ENCODE peak calls at places on chromosomes 2 and 18, in eight cellular contexts. E is pancreas; H is CD4-positive, alpha-beta T cell; B is tibial nerve; U is uterus; A is PC-9; V is GM23338; T is heart right ventricle. I is an unnamed sample.
A peak's percentile ranks its signal among the peaks of the same experiment; 100 is the strongest.

GRCh38 chr2:239549711-239550265 is 149.0 kb upstream of the HDAC4 start:
- DNase-seq in A (no peak), U (no peak), V (no peak), T (no peak), H (no peak), E (no peak), B (no peak), I (no peak)

GRCh38 chr2:69716555-69717120 is 25.3 kb upstream of the ANXA4 start:
- DNase-seq in U (no peak), B (no peak), V (no peak), T (no peak), E (no peak), H (no peak), A (no peak), I (no peak)

GRCh38 chr2:172373076-172373475 is 54.3 kb upstream of the ITGA6 start:
- DNase-seq in B (no peak), T (no peak), A (no peak), E (no peak), H (no peak), U (no peak), V (no peak), I (no peak)

GRCh38 chr2:232439758-232440135 is 16.2 kb upstream of the ALPI start:
- DNase-seq in E (no peak), V (no peak), T (no peak), U (no peak), B (no peak), A (no peak), H (no peak), I (no peak)

GRCh38 chr2:26720322-26721166 is 28.0 kb downstream of the KCNK3 start:
- DNase-seq in U (peak; percentile 67), T (peak; percentile 93), B (peak; percentile 37), E (peak; percentile 95), A (peak; percentile 53), H (no peak), V (no peak), I (peak; percentile 62)

GRCh38 chr2:102664439-102665042 is 45.2 kb downstream of the SLC9A2 start:
- DNase-seq in E (no peak), T (no peak), A (peak; percentile 77), V (no peak), H (no peak), B (no peak), U (no peak), I (no peak)

GRCh38 chr2:56244911-56245530 is 61.2 kb downstream of the CCDC85A start:
- DNase-seq in E (no peak), A (no peak), V (no peak), B (no peak), T (no peak), H (no peak), U (no peak), I (no peak)

GRCh38 chr2:70280242-70280798 is 13.2 kb downstream of the SNRPG start:
- DNase-seq in T (no peak), H (no peak), U (no peak), E (no peak), A (no peak), B (no peak), V (no peak), I (no peak)

GRCh38 chr2:56015631-56016251 is 92.2 kb upstream of the EFEMP1 start:
- DNase-seq in T (no peak), V (peak; percentile 18), E (no peak), H (no peak), A (no peak), B (no peak), U (no peak), I (no peak)

GRCh38 chr2:200308421-200309295 is 2.2 kb downstream of the SPATS2L start:
- DNase-seq in T (no peak), E (no peak), V (peak; percentile 30), H (no peak), U (no peak), A (no peak), B (no peak), I (no peak)

GRCh38 chr2:237509905-237510304 is 22.9 kb downstream of the MLPH start:
- DNase-seq in V (no peak), T (no peak), B (no peak), A (no peak), H (no peak), E (no peak), U (no peak), I (no peak)

GRCh38 chr2:113132622-113133021 is 5.2 kb downstream of the IL1RN start:
- DNase-seq in T (no peak), A (no peak), B (no peak), V (no peak), H (no peak), E (no peak), U (no peak), I (no peak)

GRCh38 chr2:55585451-55586079 is 31.9 kb downstream of the PPP4R3B start:
- DNase-seq in E (no peak), H (no peak), T (no peak), V (no peak), A (no peak), U (no peak), B (no peak), I (no peak)

GRCh38 chr2:238706163-238706562 is 141.7 kb upstream of the TWIST2 start:
- DNase-seq in U (no peak), B (no peak), E (no peak), V (no peak), T (no peak), A (no peak), H (no peak), I (peak; percentile 20)

GRCh38 chr2:207710814-207711740 is at the start of gene CCNYL1:
- DNase-seq in E (peak; percentile 99), V (peak; percentile 99), H (peak; percentile 95), U (peak; percentile 98), T (peak; percentile 98), A (peak; percentile 97), B (peak; percentile 96), I (peak; percentile 98)
- TF ChIP-seq CTCF in E (peak; percentile 9), V (no peak), H (no peak), U (no peak), T (no peak), A (no peak), B (peak; percentile 80), I (no peak)

GRCh38 chr2:217944366-217944765 is 58.4 kb downstream of the TNS1 start:
- DNase-seq in A (no peak), B (no peak), H (no peak), V (no peak), T (no peak), E (no peak), U (no peak), I (no peak)

GRCh38 chr2:217946071-217946470 is 56.7 kb downstream of the TNS1 start:
- DNase-seq in V (no peak), H (no peak), A (no peak), B (no peak), T (no peak), E (peak; percentile 4), U (peak; percentile 17), I (no peak)

GRCh38 chr2:217945530-217945929 is 57.3 kb downstream of the TNS1 start:
- DNase-seq in H (no peak), A (no peak), V (no peak), T (no peak), E (no peak), U (peak; percentile 13), B (no peak), I (no peak)

GRCh38 chr2:217943379-217944321 is 59.1 kb downstream of the TNS1 start:
- DNase-seq in T (peak; percentile 91), E (peak; percentile 82), H (no peak), V (peak; percentile 88), A (peak; percentile 70), U (peak; percentile 85), B (peak; percentile 68), I (peak; percentile 87)

DNA sequence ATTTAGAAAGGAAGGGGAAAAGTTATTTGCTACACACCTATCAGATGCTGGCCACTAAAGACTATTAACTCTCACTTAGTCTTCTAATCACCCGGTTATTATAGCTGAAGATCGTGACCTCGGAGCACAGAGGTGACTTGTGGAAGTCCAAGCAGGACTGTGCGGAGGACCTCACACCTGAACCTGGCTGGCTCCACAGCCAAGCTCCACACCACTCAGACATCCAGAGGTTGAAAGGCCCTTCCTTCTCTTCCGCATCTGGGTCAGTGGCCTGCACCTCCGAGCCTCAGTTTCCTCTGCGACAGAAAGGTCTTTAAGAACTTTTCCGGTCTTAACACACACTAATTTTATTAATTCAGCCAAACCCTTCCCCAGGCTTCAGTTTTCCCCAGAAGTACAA is 57.9 kb downstream of the TNS1 start:
- DNase-seq in U (peak; percentile 16), H (no peak), V (no peak), T (no peak), E (peak; percentile 3), A (no peak), B (no peak), I (no peak)
- H3K27ac ChIP-seq in U (peak overlapping the region; percentile 97), H (no peak overlapping the region), V (no peak overlapping the region), T (no peak overlapping the region), E (no peak overlapping the region), A (no peak overlapping the region), B (no peak overlapping the region), I (no peak overlapping the region)

GRCh38 chr18:7904529-7904928 is 337.4 kb downstream of the PTPRM start:
- DNase-seq in B (no peak), T (no peak), U (no peak), A (no peak), H (no peak), E (no peak), V (no peak), I (no peak)

DNA sequence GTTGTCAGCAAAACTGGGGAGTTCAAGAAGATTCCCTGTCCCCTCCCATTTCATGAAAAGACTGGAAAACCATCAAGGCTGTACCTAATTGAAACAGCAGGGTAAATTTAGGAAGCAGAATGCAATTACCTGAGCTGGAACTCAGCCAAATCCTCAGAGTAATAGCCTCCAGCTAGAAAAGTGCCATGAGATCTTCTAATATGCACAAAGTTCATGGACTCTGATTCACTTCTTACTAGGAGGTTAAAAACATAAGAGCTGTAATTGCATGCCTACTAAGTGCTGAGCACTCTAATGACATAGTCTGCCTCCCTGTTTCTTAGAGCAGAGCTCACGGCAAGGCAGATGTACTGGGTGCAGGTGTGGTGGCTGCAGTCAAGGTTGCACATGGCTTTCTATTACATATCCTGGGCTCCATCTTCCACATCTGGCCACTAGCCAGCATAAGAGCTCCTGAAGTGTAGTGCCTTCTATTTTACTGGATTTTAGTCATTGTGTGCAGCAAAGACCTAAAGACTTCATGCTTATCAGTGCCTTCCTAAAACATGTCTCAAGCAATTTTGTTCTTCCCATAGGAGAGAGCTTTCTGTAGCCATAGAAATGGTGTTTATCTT is 341.7 kb downstream of the PTPRM start:
- DNase-seq in U (no peak), B (no peak), H (no peak), E (no peak), A (no peak), V (no peak), T (no peak), I (no peak)
- TF ChIP-seq CTCF in U (no peak), B (no peak), H (no peak), E (no peak), A (no peak), V (no peak), T (no peak), I (no peak)

DNA sequence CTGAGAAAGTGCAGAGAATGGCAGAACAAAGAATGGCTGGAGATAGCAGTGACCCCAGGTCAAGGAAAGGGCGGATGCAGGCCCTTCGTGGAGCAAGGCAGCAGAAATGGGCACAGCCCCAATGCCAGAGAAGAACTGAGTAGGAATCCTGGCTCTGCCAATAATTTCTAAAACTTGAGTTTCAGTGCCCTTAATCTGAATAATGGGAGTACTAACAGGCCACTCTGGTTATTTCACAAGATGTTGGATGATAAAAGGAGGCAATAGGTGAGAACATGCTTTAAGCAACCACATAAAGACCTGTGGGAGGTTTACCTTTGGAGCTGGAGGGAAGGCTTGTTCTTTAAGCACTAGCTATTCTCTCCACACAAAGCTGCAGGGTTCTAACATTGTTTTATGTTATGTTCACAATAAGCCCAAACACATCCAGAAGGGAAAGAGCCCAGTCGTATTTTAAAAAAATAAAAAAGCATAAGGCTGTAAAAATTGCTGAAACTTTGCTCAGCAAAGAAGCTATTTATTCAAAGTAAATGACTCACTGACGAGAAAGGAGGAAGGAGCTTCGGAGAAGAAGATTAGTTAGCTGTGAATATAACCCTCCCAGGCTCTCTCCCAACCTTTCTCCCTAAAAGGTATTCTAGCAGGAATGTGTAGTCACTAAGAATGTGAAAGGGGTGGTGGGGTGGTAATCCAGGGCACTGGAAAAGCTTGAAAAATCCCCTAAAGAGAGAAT is 470.2 kb downstream of the TXNL1 start:
- DNase-seq in H (no peak), U (no peak), B (no peak), E (no peak), A (no peak), V (peak; percentile 72), T (no peak), I (no peak)
- H3K27ac ChIP-seq in H (no peak overlapping the region), U (peak overlapping the region; percentile 79), B (no peak overlapping the region), E (peak overlapping the region; percentile 66), A (peak overlapping the region; percentile 98), V (peak overlapping the region; percentile 29), T (peak overlapping the region; percentile 25), I (peak overlapping the region; percentile 13)

I was measured in lung.